ENCODE peak calls at places on chromosomes 6 and 20, in nine cellular contexts. J is progenitor cell of endocrine pancreas; S is hepatocyte; M is stimulated activated CD4-positive, alpha-beta T cell treated with anti-CD3 and anti-CD28 coated beads, Interleukin-4, amount 100 ng/mL, for 4 hours; U is GM18507; P is psoas muscle; N is activated T-cell treated with anti-CD3 and anti-CD28 coated beads, Interleukin-2, amount 50 U/mL, for 72 hours; X is AG20443; T is anterior cingulate cortex. W is an unnamed sample.

GRCh38 chr6:161073940-161074339 is 82.4 kb downstream of the MAP3K4 start:
- DNase-seq in J (no peak), S (no peak), M (no peak), U (no peak), P (no peak), N (no peak), X (no peak), T (no peak), W (no peak)

GRCh38 chr6:63418741-63419140 is 99.0 kb upstream of the LGSN start:
- DNase-seq in J (no peak), S (no peak), M (no peak), U (no peak), P (no peak), N (no peak), X (no peak), T (no peak), W (no peak)

GRCh38 chr20:2089447-2089846 is 12.2 kb upstream of the STK35 start:
- DNase-seq in J (no peak), S (no peak), M (no peak), U (no peak), P (no peak), N (no peak), X (no peak), T (no peak), W (no peak)

GRCh38 chr6:170265655-170266054 is 25.2 kb downstream of the DLL1 start:
- DNase-seq in J (no peak), S (peak; percentile 77), M (no peak), U (no peak), P (peak; percentile 76), N (no peak), X (no peak), T (peak; percentile 64), W (no peak)

GRCh38 chr6:136523196-136523595 is 27.0 kb downstream of the MAP7 start:
- DNase-seq in J (no peak), S (no peak), M (no peak), U (no peak), P (no peak), N (no peak), X (no peak), T (no peak), W (no peak)

GRCh38 chr20:63574829-63575720 is 1.0 kb upstream of the HELZ2 start:
- DNase-seq in J (no peak), S (no peak), M (no peak), U (no peak), P (peak; percentile 58), N (no peak), X (peak; percentile 32), T (no peak), W (no peak)

GRCh38 chr6:163839296-163839695 is 424.8 kb downstream of the QKI start:
- DNase-seq in J (no peak), S (no peak), M (no peak), U (no peak), P (no peak), N (no peak), X (no peak), T (no peak), W (no peak)

GRCh38 chr6:43999628-44000027 is 127.6 kb downstream of the MRPL14 start:
- DNase-seq in J (no peak), S (no peak), M (no peak), U (no peak), P (no peak), N (no peak), X (no peak), T (no peak), W (no peak)

GRCh38 chr20:31602779-31603441 is 2.2 kb upstream of the ID1 start:
- DNase-seq in J (no peak), S (peak; percentile 67), M (peak; percentile 10), U (peak; percentile 47), P (no peak), N (peak; percentile 73), X (peak; percentile 54), T (no peak), W (peak; percentile 52)

GRCh38 chr6:47276377-47276776 is 33.3 kb downstream of the TNFRSF21 start:
- DNase-seq in J (no peak), S (no peak), M (no peak), U (no peak), P (no peak), N (no peak), X (no peak), T (no peak), W (no peak)

GRCh38 chr6:11278207-11278559 is 45.7 kb upstream of the NEDD9 start:
- DNase-seq in J (no peak), S (no peak), M (no peak), U (no peak), P (no peak), N (peak; percentile 54), X (no peak), T (no peak), W (no peak)

GRCh38 chr20:6707231-6707870 is 60.1 kb upstream of the BMP2 start:
- DNase-seq in J (no peak), S (no peak), M (no peak), U (no peak), P (no peak), N (no peak), X (no peak), T (no peak), W (no peak)

GRCh38 chr20:57378107-57378506 is 13.1 kb upstream of the RBM38 start:
- DNase-seq in J (no peak), S (no peak), M (no peak), U (no peak), P (no peak), N (no peak), X (no peak), T (no peak), W (no peak)

GRCh38 chr20:32527447-32528055 is 57.6 kb downstream of the NOL4L start:
- DNase-seq in J (no peak), S (no peak), M (peak; percentile 33), U (no peak), P (no peak), N (no peak), X (no peak), T (no peak), W (no peak)

GRCh38 chr6:324729-325125 is 32.4 kb downstream of the DUSP22 start:
- DNase-seq in J (no peak), S (no peak), M (no peak), U (no peak), P (no peak), N (no peak), X (no peak), T (no peak), W (no peak)

GRCh38 chr6:52263709-52264320 is 19.5 kb upstream of the IL17F start:
- DNase-seq in J (peak; percentile 43), S (peak; percentile 75), M (peak; percentile 59), U (peak; percentile 39), P (peak; percentile 39), N (peak; percentile 77), X (peak; percentile 79), T (peak; percentile 19), W (peak; percentile 55)

GRCh38 chr6:21601932-21602390 is 8.4 kb downstream of the SOX4 start:
- DNase-seq in J (no peak), S (no peak), M (no peak), U (no peak), P (no peak), N (no peak), X (no peak), T (no peak), W (no peak)

GRCh38 chr6:28643017-28643740 is 117.5 kb downstream of the GPX5 start:
- DNase-seq in J (no peak), S (peak; percentile 17), M (peak; percentile 45), U (no peak), P (no peak), N (peak; percentile 31), X (peak; percentile 20), T (no peak), W (no peak)

GRCh38 chr20:32277361-32278198 is at the start of gene KIF3B:
- DNase-seq in J (peak; percentile 75), S (peak; percentile 96), M (peak; percentile 76), U (peak; percentile 95), P (peak; percentile 88), N (peak; percentile 89), X (peak; percentile 98), T (peak; percentile 79), W (peak; percentile 80)

GRCh38 chr6:21355638-21356037 is 237.9 kb upstream of the SOX4 start:
- DNase-seq in J (no peak), S (no peak), M (no peak), U (no peak), P (no peak), N (no peak), X (no peak), T (no peak), W (no peak)

GRCh38 chr6:1971612-1972011 is 273.8 kb downstream of the GMDS start:
- DNase-seq in J (no peak), S (no peak), M (no peak), U (no peak), P (no peak), N (no peak), X (no peak), T (no peak), W (no peak)

GRCh38 chr6:10404799-10405524 is 9.9 kb downstream of the TFAP2A start:
- DNase-seq in J (no peak), S (no peak), M (no peak), U (no peak), P (no peak), N (no peak), X (no peak), T (no peak), W (no peak)

GRCh38 chr6:32839356-32839755 is 817 bp upstream of the TAP2 start:
- DNase-seq in J (no peak), S (no peak), M (no peak), U (no peak), P (no peak), N (no peak), X (no peak), T (no peak), W (no peak)

GRCh38 chr6:141398954-141399353 is 733.8 kb upstream of the GJE1 start:
- DNase-seq in J (no peak), S (no peak), M (no peak), U (no peak), P (no peak), N (no peak), X (peak; percentile 11), T (no peak), W (no peak)

GRCh38 chr6:79632580-79632979 is 1.5 kb downstream of the SH3BGRL2 start:
- DNase-seq in J (no peak), S (no peak), M (no peak), U (no peak), P (no peak), N (no peak), X (no peak), T (no peak), W (no peak)

GRCh38 chr6:153129873-153130514 is 1.1 kb downstream of the RGS17 start:
- DNase-seq in J (no peak), S (peak; percentile 15), M (no peak), U (no peak), P (no peak), N (peak; percentile 7), X (peak; percentile 43), T (no peak), W (no peak)

GRCh38 chr20:9294081-9294480 is 220.3 kb upstream of the LAMP5 start:
- DNase-seq in J (no peak), S (peak; percentile 13), M (no peak), U (no peak), P (no peak), N (no peak), X (peak; percentile 31), T (no peak), W (no peak)

GRCh38 chr6:111804627-111805235 is 68.5 kb downstream of the FYN start:
- DNase-seq in J (no peak), S (peak; percentile 71), M (no peak), U (no peak), P (no peak), N (peak; percentile 79), X (peak; percentile 54), T (no peak), W (peak; percentile 42)

GRCh38 chr6:25331085-25331685 is 52.0 kb downstream of the CARMIL1 start:
- DNase-seq in J (no peak), S (no peak), M (no peak), U (no peak), P (no peak), N (no peak), X (peak; percentile 64), T (no peak), W (no peak)

GRCh38 chr20:62595069-62595468 is 47.2 kb upstream of the SLCO4A1 start:
- DNase-seq in J (no peak), S (no peak), M (no peak), U (no peak), P (no peak), N (no peak), X (no peak), T (no peak), W (no peak)

GRCh38 chr20:38863024-38863851 is 57.7 kb downstream of the PPP1R16B start:
- DNase-seq in J (no peak), S (no peak), M (no peak), U (peak; percentile 36), P (no peak), N (peak; percentile 70), X (no peak), T (no peak), W (no peak)